ENCODE peak calls at places on chromosomes 5 and 9, in eight cellular contexts. One of them, this sample, is unnamed.

GRCh38 chr5:39578887-39579497 is 154.2 kb upstream of the DAB2 start:
- DNase-seq in NCI-H1092 treated with DMSO at 0.1 percent for 48 hours: no peak
- DNase-seq in activated CD8-positive, alpha-beta memory T cell treated with anti-CD3 and anti-CD28 coated beads, Interleukin-2, amount 10 ng/mL, durations not matched to agents 7 days and 5 days: no peak
- DNase-seq in RCC 7860: peak; percentile 30
- DNase-seq in RWPE1: no peak
- DNase-seq in GM10248: no peak
- DNase-seq in KBM-7: peak; percentile 39
- DNase-seq in stromal cell of bone marrow: peak; percentile 11
- DNase-seq in this sample: no peak

GRCh38 chr5:104702212-104702611 is 1139.6 kb upstream of the NUDT12 start:
- DNase-seq in NCI-H1092 treated with DMSO at 0.1 percent for 48 hours: no peak
- DNase-seq in activated CD8-positive, alpha-beta memory T cell treated with anti-CD3 and anti-CD28 coated beads, Interleukin-2, amount 10 ng/mL, durations not matched to agents 7 days and 5 days: no peak
- DNase-seq in RCC 7860: no peak
- DNase-seq in RWPE1: no peak
- DNase-seq in GM10248: no peak
- DNase-seq in KBM-7: no peak
- DNase-seq in stromal cell of bone marrow: peak; percentile 13
- DNase-seq in this sample: no peak

GRCh38 chr5:61357745-61358144 is 25.7 kb downstream of the ZSWIM6 start:
- DNase-seq in NCI-H1092 treated with DMSO at 0.1 percent for 48 hours: no peak
- DNase-seq in activated CD8-positive, alpha-beta memory T cell treated with anti-CD3 and anti-CD28 coated beads, Interleukin-2, amount 10 ng/mL, durations not matched to agents 7 days and 5 days: no peak
- DNase-seq in RCC 7860: no peak
- DNase-seq in RWPE1: no peak
- DNase-seq in GM10248: no peak
- DNase-seq in KBM-7: peak; percentile 52
- DNase-seq in stromal cell of bone marrow: no peak
- DNase-seq in this sample: no peak

GRCh38 chr5:172768573-172769323 is 2.2 kb downstream of the DUSP1 start:
- DNase-seq in NCI-H1092 treated with DMSO at 0.1 percent for 48 hours: no peak
- DNase-seq in activated CD8-positive, alpha-beta memory T cell treated with anti-CD3 and anti-CD28 coated beads, Interleukin-2, amount 10 ng/mL, durations not matched to agents 7 days and 5 days: no peak
- DNase-seq in RCC 7860: peak; percentile 74
- DNase-seq in RWPE1: no peak
- DNase-seq in GM10248: no peak
- DNase-seq in KBM-7: no peak
- DNase-seq in stromal cell of bone marrow: no peak
- DNase-seq in this sample: no peak

GRCh38 chr9:129011761-129012281 is 16.3 kb downstream of the SH3GLB2 start:
- DNase-seq in NCI-H1092 treated with DMSO at 0.1 percent for 48 hours: no peak
- DNase-seq in activated CD8-positive, alpha-beta memory T cell treated with anti-CD3 and anti-CD28 coated beads, Interleukin-2, amount 10 ng/mL, durations not matched to agents 7 days and 5 days: no peak
- DNase-seq in RCC 7860: no peak
- DNase-seq in RWPE1: no peak
- DNase-seq in GM10248: no peak
- DNase-seq in KBM-7: no peak
- DNase-seq in stromal cell of bone marrow: no peak
- DNase-seq in this sample: no peak

GRCh38 chr5:1541662-1542008 is 17.9 kb upstream of the LPCAT1 start:
- DNase-seq in NCI-H1092 treated with DMSO at 0.1 percent for 48 hours: no peak
- DNase-seq in activated CD8-positive, alpha-beta memory T cell treated with anti-CD3 and anti-CD28 coated beads, Interleukin-2, amount 10 ng/mL, durations not matched to agents 7 days and 5 days: no peak
- DNase-seq in RCC 7860: no peak
- DNase-seq in RWPE1: no peak
- DNase-seq in GM10248: no peak
- DNase-seq in KBM-7: no peak
- DNase-seq in stromal cell of bone marrow: no peak
- DNase-seq in this sample: no peak

GRCh38 chr5:132445640-132445923 is 45.0 kb downstream of the IRF1 start:
- DNase-seq in NCI-H1092 treated with DMSO at 0.1 percent for 48 hours: no peak
- DNase-seq in activated CD8-positive, alpha-beta memory T cell treated with anti-CD3 and anti-CD28 coated beads, Interleukin-2, amount 10 ng/mL, durations not matched to agents 7 days and 5 days: no peak
- DNase-seq in RCC 7860: no peak
- DNase-seq in RWPE1: peak; percentile 41
- DNase-seq in GM10248: no peak
- DNase-seq in KBM-7: no peak
- DNase-seq in stromal cell of bone marrow: no peak
- DNase-seq in this sample: no peak

GRCh38 chr5:13910637-13911288 is 33.7 kb downstream of the DNAH5 start:
- DNase-seq in NCI-H1092 treated with DMSO at 0.1 percent for 48 hours: no peak
- DNase-seq in activated CD8-positive, alpha-beta memory T cell treated with anti-CD3 and anti-CD28 coated beads, Interleukin-2, amount 10 ng/mL, durations not matched to agents 7 days and 5 days: no peak
- DNase-seq in RCC 7860: no peak
- DNase-seq in RWPE1: no peak
- DNase-seq in GM10248: no peak
- DNase-seq in KBM-7: no peak
- DNase-seq in stromal cell of bone marrow: no peak
- DNase-seq in this sample: peak; percentile 9

GRCh38 chr9:94623253-94623652 is 16.1 kb downstream of the FBP1 start:
- DNase-seq in NCI-H1092 treated with DMSO at 0.1 percent for 48 hours: peak; percentile 31
- DNase-seq in activated CD8-positive, alpha-beta memory T cell treated with anti-CD3 and anti-CD28 coated beads, Interleukin-2, amount 10 ng/mL, durations not matched to agents 7 days and 5 days: peak; percentile 49
- DNase-seq in RCC 7860: peak; percentile 29
- DNase-seq in RWPE1: peak; percentile 24
- DNase-seq in GM10248: peak; percentile 72
- DNase-seq in KBM-7: peak; percentile 56
- DNase-seq in stromal cell of bone marrow: no peak
- DNase-seq in this sample: no peak

GRCh38 chr5:116076496-116076895 is 8.3 kb upstream of the COMMD10 start:
- DNase-seq in NCI-H1092 treated with DMSO at 0.1 percent for 48 hours: no peak
- DNase-seq in activated CD8-positive, alpha-beta memory T cell treated with anti-CD3 and anti-CD28 coated beads, Interleukin-2, amount 10 ng/mL, durations not matched to agents 7 days and 5 days: no peak
- DNase-seq in RCC 7860: no peak
- DNase-seq in RWPE1: no peak
- DNase-seq in GM10248: peak; percentile 72
- DNase-seq in KBM-7: peak; percentile 78
- DNase-seq in stromal cell of bone marrow: no peak
- DNase-seq in this sample: no peak

GRCh38 chr9:20714442-20715415 is 30.7 kb downstream of the FOCAD start:
- DNase-seq in NCI-H1092 treated with DMSO at 0.1 percent for 48 hours: no peak
- DNase-seq in activated CD8-positive, alpha-beta memory T cell treated with anti-CD3 and anti-CD28 coated beads, Interleukin-2, amount 10 ng/mL, durations not matched to agents 7 days and 5 days: no peak
- DNase-seq in RCC 7860: no peak
- DNase-seq in RWPE1: no peak
- DNase-seq in GM10248: no peak
- DNase-seq in KBM-7: no peak
- DNase-seq in stromal cell of bone marrow: no peak
- DNase-seq in this sample: no peak

GRCh38 chr5:154654484-154655375 is 100.4 kb upstream of the LARP1 start:
- DNase-seq in NCI-H1092 treated with DMSO at 0.1 percent for 48 hours: no peak
- DNase-seq in activated CD8-positive, alpha-beta memory T cell treated with anti-CD3 and anti-CD28 coated beads, Interleukin-2, amount 10 ng/mL, durations not matched to agents 7 days and 5 days: no peak
- DNase-seq in RCC 7860: no peak
- DNase-seq in RWPE1: no peak
- DNase-seq in GM10248: no peak
- DNase-seq in KBM-7: peak; percentile 78
- DNase-seq in stromal cell of bone marrow: no peak
- DNase-seq in this sample: no peak

GRCh38 chr5:134223406-134224251 is 2.2 kb downstream of the PPP2CA start:
- DNase-seq in NCI-H1092 treated with DMSO at 0.1 percent for 48 hours: no peak
- DNase-seq in activated CD8-positive, alpha-beta memory T cell treated with anti-CD3 and anti-CD28 coated beads, Interleukin-2, amount 10 ng/mL, durations not matched to agents 7 days and 5 days: no peak
- DNase-seq in RCC 7860: no peak
- DNase-seq in RWPE1: no peak
- DNase-seq in GM10248: no peak
- DNase-seq in KBM-7: peak; percentile 11
- DNase-seq in stromal cell of bone marrow: no peak
- DNase-seq in this sample: no peak

GRCh38 chr9:27791311-27791710 is 218.0 kb upstream of the C9orf72 start:
- DNase-seq in NCI-H1092 treated with DMSO at 0.1 percent for 48 hours: no peak
- DNase-seq in activated CD8-positive, alpha-beta memory T cell treated with anti-CD3 and anti-CD28 coated beads, Interleukin-2, amount 10 ng/mL, durations not matched to agents 7 days and 5 days: no peak
- DNase-seq in RCC 7860: no peak
- DNase-seq in RWPE1: peak; percentile 37
- DNase-seq in GM10248: no peak
- DNase-seq in KBM-7: no peak
- DNase-seq in stromal cell of bone marrow: no peak
- DNase-seq in this sample: peak; percentile 34

GRCh38 chr5:136028782-136029742 is at the start of gene TGFBI:
- DNase-seq in NCI-H1092 treated with DMSO at 0.1 percent for 48 hours: no peak
- DNase-seq in activated CD8-positive, alpha-beta memory T cell treated with anti-CD3 and anti-CD28 coated beads, Interleukin-2, amount 10 ng/mL, durations not matched to agents 7 days and 5 days: no peak
- DNase-seq in RCC 7860: peak; percentile 74
- DNase-seq in RWPE1: peak; percentile 90
- DNase-seq in GM10248: peak; percentile 31
- DNase-seq in KBM-7: no peak
- DNase-seq in stromal cell of bone marrow: peak; percentile 52
- DNase-seq in this sample: no peak

GRCh38 chr9:97280755-97281330 is 26.6 kb upstream of the CCDC180 start:
- DNase-seq in NCI-H1092 treated with DMSO at 0.1 percent for 48 hours: no peak
- DNase-seq in activated CD8-positive, alpha-beta memory T cell treated with anti-CD3 and anti-CD28 coated beads, Interleukin-2, amount 10 ng/mL, durations not matched to agents 7 days and 5 days: no peak
- DNase-seq in RCC 7860: no peak
- DNase-seq in RWPE1: no peak
- DNase-seq in GM10248: no peak
- DNase-seq in KBM-7: no peak
- DNase-seq in stromal cell of bone marrow: no peak
- DNase-seq in this sample: no peak

GRCh38 chr5:34494111-34494755 is 161.9 kb upstream of the RAI14 start:
- DNase-seq in NCI-H1092 treated with DMSO at 0.1 percent for 48 hours: no peak
- DNase-seq in activated CD8-positive, alpha-beta memory T cell treated with anti-CD3 and anti-CD28 coated beads, Interleukin-2, amount 10 ng/mL, durations not matched to agents 7 days and 5 days: no peak
- DNase-seq in RCC 7860: no peak
- DNase-seq in RWPE1: no peak
- DNase-seq in GM10248: no peak
- DNase-seq in KBM-7: no peak
- DNase-seq in stromal cell of bone marrow: peak; percentile 63
- DNase-seq in this sample: no peak

GRCh38 chr9:17962747-17963146 is 383.9 kb downstream of the SH3GL2 start:
- DNase-seq in NCI-H1092 treated with DMSO at 0.1 percent for 48 hours: no peak
- DNase-seq in activated CD8-positive, alpha-beta memory T cell treated with anti-CD3 and anti-CD28 coated beads, Interleukin-2, amount 10 ng/mL, durations not matched to agents 7 days and 5 days: no peak
- DNase-seq in RCC 7860: no peak
- DNase-seq in RWPE1: no peak
- DNase-seq in GM10248: no peak
- DNase-seq in KBM-7: no peak
- DNase-seq in stromal cell of bone marrow: no peak
- DNase-seq in this sample: no peak

GRCh38 chr9:132220069-132220468 is 58.2 kb downstream of the NTNG2 start:
- DNase-seq in NCI-H1092 treated with DMSO at 0.1 percent for 48 hours: no peak
- DNase-seq in activated CD8-positive, alpha-beta memory T cell treated with anti-CD3 and anti-CD28 coated beads, Interleukin-2, amount 10 ng/mL, durations not matched to agents 7 days and 5 days: no peak
- DNase-seq in RCC 7860: no peak
- DNase-seq in RWPE1: no peak
- DNase-seq in GM10248: no peak
- DNase-seq in KBM-7: no peak
- DNase-seq in stromal cell of bone marrow: no peak
- DNase-seq in this sample: no peak

GRCh38 chr5:136201870-136202269 is 8.9 kb upstream of the SMIM32 start:
- DNase-seq in NCI-H1092 treated with DMSO at 0.1 percent for 48 hours: no peak
- DNase-seq in activated CD8-positive, alpha-beta memory T cell treated with anti-CD3 and anti-CD28 coated beads, Interleukin-2, amount 10 ng/mL, durations not matched to agents 7 days and 5 days: no peak
- DNase-seq in RCC 7860: no peak
- DNase-seq in RWPE1: no peak
- DNase-seq in GM10248: no peak
- DNase-seq in KBM-7: no peak
- DNase-seq in stromal cell of bone marrow: no peak
- DNase-seq in this sample: no peak

GRCh38 chr9:22030101-22030598 is 21.0 kb upstream of the CDKN2B start:
- DNase-seq in NCI-H1092 treated with DMSO at 0.1 percent for 48 hours: no peak
- DNase-seq in activated CD8-positive, alpha-beta memory T cell treated with anti-CD3 and anti-CD28 coated beads, Interleukin-2, amount 10 ng/mL, durations not matched to agents 7 days and 5 days: no peak
- DNase-seq in RCC 7860: no peak
- DNase-seq in RWPE1: peak; percentile 71
- DNase-seq in GM10248: no peak
- DNase-seq in KBM-7: peak; percentile 91
- DNase-seq in stromal cell of bone marrow: peak; percentile 60
- DNase-seq in this sample: no peak

GRCh38 chr9:9942764-9943424 is 669.9 kb downstream of the PTPRD start:
- DNase-seq in NCI-H1092 treated with DMSO at 0.1 percent for 48 hours: peak; percentile 58
- DNase-seq in activated CD8-positive, alpha-beta memory T cell treated with anti-CD3 and anti-CD28 coated beads, Interleukin-2, amount 10 ng/mL, durations not matched to agents 7 days and 5 days: peak; percentile 52
- DNase-seq in RCC 7860: peak; percentile 15
- DNase-seq in RWPE1: peak; percentile 22
- DNase-seq in GM10248: peak; percentile 40
- DNase-seq in KBM-7: peak; percentile 79
- DNase-seq in stromal cell of bone marrow: peak; percentile 18
- DNase-seq in this sample: no peak

GRCh38 chr9:96062051-96062450 is 186.6 kb downstream of the ERCC6L2 start:
- DNase-seq in NCI-H1092 treated with DMSO at 0.1 percent for 48 hours: no peak
- DNase-seq in activated CD8-positive, alpha-beta memory T cell treated with anti-CD3 and anti-CD28 coated beads, Interleukin-2, amount 10 ng/mL, durations not matched to agents 7 days and 5 days: no peak
- DNase-seq in RCC 7860: no peak
- DNase-seq in RWPE1: no peak
- DNase-seq in GM10248: no peak
- DNase-seq in KBM-7: no peak
- DNase-seq in stromal cell of bone marrow: no peak
- DNase-seq in this sample: no peak

This sample was measured in kidney epithelial cell.